ENCODE peak calls at places on chromosomes 12 and 14, in four cellular contexts. O is A549, Y is GM12878, C is HepG2. N is an unnamed sample.

GRCh38 chr12:47102406-47102805 is 22.6 kb upstream of the AMIGO2 start:
- DNase-seq in O (no peak), Y (no peak), C (no peak), N (no peak)

GRCh38 chr12:15627995-15628945 is 160.9 kb downstream of the EPS8 start:
- DNase-seq in O (peak; percentile 30), Y (no peak), C (peak; percentile 9), N (no peak)

GRCh38 chr14:81427348-81428058 is 27.4 kb upstream of the STON2 start:
- DNase-seq in C (no peak), O (no peak), Y (no peak), N (peak; percentile 32)

GRCh38 chr12:121512561-121512960 is 68.3 kb downstream of the KDM2B start:
- DNase-seq in O (no peak), Y (no peak), C (no peak), N (no peak)

GRCh38 chr14:36522972-36523685 is 3.1 kb upstream of the NKX2-1 start:
- DNase-seq in C (no peak), O (no peak), Y (no peak), N (no peak)

GRCh38 chr12:7116916-7117315 is 7.9 kb upstream of the C1RL start:
- DNase-seq in Y (no peak), C (no peak), O (no peak), N (no peak)

GRCh38 chr14:79044894-79045624 is 874.9 kb downstream of the NRXN3 start:
- DNase-seq in Y (no peak), O (peak; percentile 46), C (no peak), N (no peak)

GRCh38 chr12:62436164-62436503 is 30.5 kb upstream of the MON2 start:
- DNase-seq in C (no peak), O (no peak), Y (no peak), N (no peak)

GRCh38 chr12:41011939-41012338 is 176.2 kb upstream of the PDZRN4 start:
- DNase-seq in C (peak; percentile 15), Y (no peak), O (peak; percentile 16), N (no peak)

GRCh38 chr12:96194901-96195844 is 998 bp downstream of the ELK3 start:
- DNase-seq in C (no peak), Y (peak; percentile 80), O (peak; percentile 82), N (peak; percentile 77)

GRCh38 chr14:24071836-24072420 is 566 bp downstream of the CPNE6 start:
- DNase-seq in Y (no peak), O (no peak), C (no peak), N (no peak)

GRCh38 chr12:8065991-8066594 is at the start of gene C3AR1:
- DNase-seq in C (no peak), O (no peak), Y (no peak), N (no peak)

GRCh38 chr14:70708717-70709570 is 67.2 kb downstream of the TTC9 start:
- DNase-seq in Y (no peak), O (no peak), C (no peak), N (no peak)

GRCh38 chr12:121227294-121227693 is 17.4 kb downstream of the P2RX4 start:
- DNase-seq in O (no peak), Y (no peak), C (peak; percentile 63), N (no peak)

GRCh38 chr12:111078731-111079130 is 158.4 kb upstream of the MYL2 start:
- DNase-seq in Y (no peak), O (no peak), C (no peak), N (no peak)

GRCh38 chr12:46459881-46460545 is 87.4 kb upstream of the SLC38A2 start:
- DNase-seq in O (no peak), Y (no peak), C (no peak), N (no peak)

GRCh38 chr14:86815341-86815740 is 1177.6 kb downstream of the GALC start:
- DNase-seq in C (no peak), Y (no peak), O (no peak), N (no peak)

GRCh38 chr12:9699898-9700605 is 30.5 kb downstream of the CLEC2D start:
- DNase-seq in C (no peak), O (no peak), Y (no peak), N (no peak)

GRCh38 chr12:9700606-9700956 is 31.1 kb downstream of the CLEC2D start:
- DNase-seq in Y (no peak), C (no peak), O (no peak), N (no peak)

GRCh38 chr12:9701380-9702154 is 31.3 kb downstream of the CLECL1 start:
- DNase-seq in Y (no peak), O (no peak), C (no peak), N (no peak)

GRCh38 chr12:9699269-9699897 is 29.9 kb downstream of the CLEC2D start:
- DNase-seq in Y (no peak), C (no peak), O (no peak), N (no peak)

GRCh38 chr12:9702239-9702638 is 30.7 kb downstream of the CLECL1 start:
- DNase-seq in Y (no peak), O (no peak), C (no peak), N (no peak)
- TF ChIP-seq PBX3 in Y (no peak), O (no peak), C (no peak), N (no peak)

GRCh38 chr12:104219361-104219892 is 3.8 kb downstream of the TXNRD1 start:
- DNase-seq in C (peak; percentile 77), Y (no peak), O (peak; percentile 99), N (peak; percentile 35)
- TF ChIP-seq PBX3 in C (no peak), Y (no peak), O (no peak), N (peak; percentile 46)

GRCh38 chr14:90814806-90815566 is 1.2 kb downstream of the TTC7B start:
- DNase-seq in Y (no peak), O (no peak), C (no peak), N (no peak)

GRCh38 chr14:90815567-90815816 is 738 bp downstream of the TTC7B start:
- DNase-seq in O (no peak), C (no peak), Y (no peak), N (no peak)

GRCh38 chr14:90818715-90819114 is 2.5 kb upstream of the TTC7B start:
- DNase-seq in Y (no peak), C (no peak), O (no peak), N (no peak)

GRCh38 chr14:90816686-90817436 is 631 bp upstream of the TTC7B start:
- DNase-seq in O (no peak), Y (no peak), C (no peak), N (no peak)

DNA sequence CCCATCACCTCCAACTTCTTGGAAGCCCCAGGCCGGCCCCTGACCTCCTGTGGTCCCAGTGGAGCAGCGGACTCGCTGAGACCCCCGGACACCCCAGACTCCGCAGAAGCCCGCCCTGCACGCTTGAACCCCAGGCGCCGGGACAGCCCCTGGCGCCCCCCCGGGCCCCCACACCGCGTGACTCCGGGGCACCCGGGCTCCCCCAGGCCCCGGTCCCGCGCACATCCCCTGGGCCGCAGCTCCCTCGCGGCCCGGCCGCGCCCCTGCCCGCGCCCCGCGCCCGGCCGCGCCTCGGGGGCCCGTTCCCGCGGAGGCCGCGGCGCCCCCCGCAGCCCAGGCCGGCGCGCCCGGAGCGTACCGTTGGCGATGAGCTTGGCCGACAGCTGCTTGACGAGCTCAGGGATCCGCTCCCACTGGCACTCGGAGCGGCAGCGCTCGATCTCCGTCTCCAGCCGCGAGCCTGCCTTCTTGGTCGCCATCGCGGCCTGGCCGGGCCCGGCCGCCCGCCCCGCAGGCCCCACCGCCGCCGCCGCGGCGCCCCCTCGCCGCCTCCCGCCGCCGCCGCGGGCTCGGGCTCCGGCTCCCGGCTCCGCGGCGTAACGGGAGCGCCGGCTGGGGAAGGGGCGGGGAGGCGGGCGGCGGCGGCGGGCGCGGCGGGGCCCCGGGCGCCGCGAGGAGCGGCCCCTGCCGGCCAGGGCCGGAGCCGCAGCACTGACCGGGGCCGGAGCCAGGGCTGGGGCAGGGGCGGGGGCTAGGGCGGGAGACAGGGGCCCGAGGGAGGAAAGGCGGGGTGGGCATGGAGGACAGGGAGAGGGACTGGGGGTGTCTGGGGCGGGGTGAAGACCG is at the start of gene TTC7B:
- DNase-seq in C (no peak), O (no peak), Y (no peak), N (peak; percentile 99)
- TF ChIP-seq PBX3 in C (no peak), O (no peak), Y (no peak), N (no peak)

DNA sequence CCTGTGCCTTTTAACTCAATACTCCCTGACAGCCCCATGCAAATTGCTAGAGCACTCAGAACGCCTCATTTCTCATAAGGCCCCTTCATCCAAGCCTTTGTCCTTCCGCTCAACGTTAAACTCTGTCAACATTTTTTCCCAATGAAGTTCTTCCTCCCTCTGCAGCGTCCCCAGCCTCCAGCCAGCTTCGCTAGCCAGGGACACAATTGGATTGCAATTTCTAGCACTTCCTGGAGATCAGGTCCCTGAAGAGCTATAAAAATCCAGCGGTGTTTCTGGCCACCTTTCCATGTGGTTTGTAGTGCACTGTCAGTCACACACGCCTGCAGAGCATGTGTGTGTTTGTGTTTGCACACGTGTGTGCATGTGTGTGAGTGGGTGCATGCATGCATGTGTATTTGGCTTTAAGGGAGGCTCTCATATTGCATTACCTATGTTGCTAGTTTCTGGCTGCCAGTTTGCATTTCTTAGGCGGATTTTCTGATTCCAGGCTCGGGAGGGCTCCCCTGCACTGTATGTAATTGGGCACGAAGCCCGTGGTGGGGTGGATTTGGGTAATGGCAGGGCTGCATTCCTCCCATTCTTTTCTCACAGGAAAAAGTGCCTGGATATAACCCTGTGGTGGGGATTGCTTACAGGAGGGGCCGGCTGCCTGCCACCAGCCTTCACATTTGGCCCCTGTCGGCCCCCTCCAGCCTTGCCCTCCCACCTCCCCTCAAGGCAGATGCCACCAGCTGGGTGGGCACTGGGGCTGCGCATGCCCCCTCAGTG is 73.8 kb downstream of the TSPAN9 start:
- DNase-seq in O (no peak), Y (no peak), C (no peak), N (peak; percentile 22)
- TF ChIP-seq PBX3 in O (no peak), Y (no peak), C (no peak), N (no peak)

DNA sequence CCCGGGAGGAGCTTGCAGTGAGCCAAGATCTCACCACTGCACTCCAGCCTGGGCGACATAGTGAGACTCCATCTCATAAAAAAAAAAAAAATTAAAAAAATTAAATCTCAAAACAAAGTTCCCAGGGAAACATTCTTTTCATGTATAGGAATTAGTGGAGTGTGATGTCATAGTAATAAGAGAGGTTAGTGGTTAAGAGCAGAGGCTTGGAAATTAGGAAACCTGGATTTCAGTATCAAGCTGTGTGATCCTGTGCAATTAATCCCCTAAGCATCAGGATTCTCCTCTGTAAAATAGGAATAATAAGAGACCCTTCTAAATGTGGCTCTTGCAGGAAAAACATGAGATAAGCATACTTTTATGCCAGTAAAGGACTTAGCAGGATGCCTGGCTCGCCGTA is 3.1 kb upstream of the TXNRD1 start:
- DNase-seq in Y (no peak), C (no peak), O (no peak), N (no peak)
- TF ChIP-seq PBX3 in Y (no peak), C (no peak), O (no peak), N (no peak)

DNA sequence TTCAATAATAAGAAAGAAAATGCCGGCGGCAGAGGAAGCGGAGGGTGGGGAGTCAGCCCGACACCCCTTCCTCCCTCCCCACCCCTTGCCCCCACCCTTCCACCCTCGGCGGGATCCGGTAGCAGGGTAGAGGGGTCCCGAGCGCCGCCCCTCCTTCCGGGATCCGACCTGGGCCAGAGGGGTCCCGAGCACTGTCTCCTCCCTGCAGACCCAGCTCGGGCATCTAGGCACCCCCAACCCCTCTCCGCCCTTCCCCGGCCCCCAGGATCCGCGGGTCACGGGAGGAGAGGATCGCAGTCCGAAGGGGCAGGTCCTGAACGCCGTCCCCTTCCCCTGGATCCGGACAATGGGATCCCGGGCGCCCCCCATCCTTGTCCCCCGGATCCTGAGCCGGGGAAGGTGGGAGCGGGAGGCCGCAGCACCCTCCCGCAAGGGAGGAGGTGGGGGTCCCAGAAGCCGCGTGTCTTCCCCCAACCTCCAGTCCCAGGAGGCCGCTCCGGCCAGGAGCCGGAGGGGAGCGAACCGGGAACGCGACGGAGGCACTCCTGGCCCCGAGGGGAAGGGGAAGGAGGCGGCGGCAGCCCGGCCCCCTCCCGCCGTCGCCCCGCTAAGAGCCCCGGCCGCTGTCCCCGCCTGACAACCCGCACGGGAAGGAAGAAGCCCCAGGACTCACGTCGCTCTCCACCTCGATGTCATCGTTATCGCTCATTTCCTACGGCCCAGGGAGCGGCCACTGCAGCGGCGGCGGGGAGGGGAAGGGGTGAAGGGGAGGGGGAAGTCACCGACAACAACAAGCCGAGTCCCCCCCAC is 481 bp downstream of the MAX start:
- DNase-seq in Y (no peak), O (no peak), C (no peak), N (peak; percentile 57)
- TF ChIP-seq PBX3 in Y (no peak), O (no peak), C (no peak), N (no peak)

GRCh38 chr12:1890119-1890703 is 28.2 kb downstream of the CACNA2D4 start:
- DNase-seq in Y (no peak), O (no peak), C (no peak), N (peak; percentile 1)
- TF ChIP-seq PBX3 in Y (no peak), O (no peak), C (no peak), N (no peak)